ENCODE peak calls at places on chromosomes 11 and 22, in four cellular contexts. D, F, Z and R are unnamed samples.

GRCh38 chr22:47407626-47408025 is 645.2 kb downstream of the TBC1D22A start:
- DNase-seq in D (no peak), F (no peak), Z (no peak), R (no peak)

GRCh38 chr11:32597914-32598313 is 14.3 kb downstream of the EIF3M start:
- DNase-seq in Z (no peak), F (no peak), D (no peak), R (no peak)

GRCh38 chr11:6320411-6321207 is at the start of gene CAVIN3:
- DNase-seq in Z (no peak), D (peak; percentile 94), F (peak; percentile 85), R (peak; percentile 89)

GRCh38 chr11:75668508-75669297 is at the start of gene MAP6:
- DNase-seq in F (no peak), D (peak; percentile 67), Z (no peak), R (peak; percentile 53)

GRCh38 chr22:40216041-40216756 is 38.5 kb downstream of the TNRC6B start:
- DNase-seq in Z (no peak), F (no peak), D (no peak), R (no peak)

GRCh38 chr11:111604392-111605009 is 2.3 kb downstream of the SIK2 start:
- DNase-seq in F (peak; percentile 45), D (no peak), Z (no peak), R (peak; percentile 51)

GRCh38 chr22:38230108-38230825 is 28.5 kb downstream of the MAFF start:
- DNase-seq in F (no peak), Z (peak; percentile 44), D (no peak), R (peak; percentile 90)

GRCh38 chr11:34328632-34328910 is 29.2 kb downstream of the ABTB2 start:
- DNase-seq in F (no peak), Z (no peak), D (no peak), R (no peak)

GRCh38 chr11:10655931-10656576 is 37.5 kb downstream of the IRAG1 start:
- DNase-seq in F (no peak), Z (no peak), D (no peak), R (no peak)

GRCh38 chr22:27718186-27719032 is 83.1 kb downstream of the MN1 start:
- DNase-seq in F (peak; percentile 98), Z (peak; percentile 84), D (peak; percentile 79), R (peak; percentile 98)

GRCh38 chr11:61737636-61738386 is 14.6 kb upstream of the MYRF start:
- DNase-seq in F (no peak), D (no peak), Z (no peak), R (no peak)

GRCh38 chr11:18844753-18845367 is 53.3 kb upstream of the PTPN5 start:
- DNase-seq in Z (peak; percentile 12), D (no peak), F (peak; percentile 33), R (peak; percentile 60)

GRCh38 chr22:32199341-32199740 is 5.5 kb downstream of the RFPL2 start:
- DNase-seq in D (no peak), F (no peak), Z (no peak), R (no peak)

GRCh38 chr11:40403321-40403720 is 1056.1 kb downstream of the LRRC4C start:
- DNase-seq in Z (no peak), F (peak; percentile 23), D (no peak), R (peak; percentile 1)

GRCh38 chr11:1082346-1082727 is 7.7 kb downstream of the MUC2 start:
- DNase-seq in F (no peak), Z (no peak), D (peak; percentile 65), R (no peak)

GRCh38 chr11:100671471-100671870 is 15.6 kb upstream of the ARHGAP42 start:
- DNase-seq in F (peak; percentile 44), D (no peak), Z (no peak), R (no peak)

GRCh38 chr11:1870721-1871466 is 18.0 kb downstream of the LSP1 start:
- DNase-seq in F (no peak), D (peak; percentile 75), Z (no peak), R (no peak)

GRCh38 chr22:30290679-30291333 is 1.5 kb upstream of the CASTOR1 start:
- DNase-seq in Z (no peak), D (peak; percentile 91), F (peak; percentile 48), R (peak; percentile 73)

GRCh38 chr22:47190957-47191323 is 428.5 kb downstream of the TBC1D22A start:
- DNase-seq in F (no peak), D (no peak), Z (no peak), R (no peak)

GRCh38 chr11:10503217-10503616 is 37.8 kb downstream of the RNF141 start:
- DNase-seq in F (no peak), D (no peak), Z (no peak), R (no peak)

GRCh38 chr11:85725510-85726258 is 39.7 kb upstream of the CCDC89 start:
- DNase-seq in Z (peak; percentile 90), D (no peak), F (peak; percentile 97), R (peak; percentile 83)

GRCh38 chr11:74694136-74694535 is 37.1 kb downstream of the CHRDL2 start:
- DNase-seq in F (peak; percentile 43), D (no peak), Z (no peak), R (no peak)

GRCh38 chr11:20360650-20361049 is 2.9 kb upstream of the HTATIP2 start:
- DNase-seq in F (peak; percentile 55), D (no peak), Z (no peak), R (no peak)

GRCh38 chr22:22520667-22521602 is 865 bp upstream of the ZNF280A start:
- DNase-seq in D (no peak), F (peak; percentile 19), Z (no peak), R (no peak)

GRCh38 chr11:9606799-9607510 is 33.5 kb downstream of the WEE1 start:
- DNase-seq in D (no peak), Z (no peak), F (no peak), R (no peak)

GRCh38 chr11:102751673-102752072 is 26.9 kb upstream of the MMP8 start:
- DNase-seq in D (no peak), Z (no peak), F (no peak), R (no peak)

GRCh38 chr22:22452996-22453686 is 55.4 kb downstream of the ZNF280B start:
- DNase-seq in D (no peak), F (no peak), Z (no peak), R (no peak)

GRCh38 chr11:75656044-75656726 is 12.7 kb downstream of the MAP6 start:
- DNase-seq in F (peak; percentile 4), D (no peak), Z (no peak), R (peak; percentile 11)

GRCh38 chr11:36426226-36426848 is 83.7 kb downstream of the TRAF6 start:
- DNase-seq in Z (no peak), F (no peak), D (no peak), R (no peak)

GRCh38 chr11:63920126-63920869 is 3.3 kb upstream of the RCOR2 start:
- DNase-seq in Z (no peak), F (no peak), D (peak; percentile 92), R (no peak)
- H3K4me3 ChIP-seq in Z (no peak overlapping the region), F (no peak overlapping the region), D (no peak overlapping the region), R (no peak overlapping the region)

GRCh38 chr11:48122246-48122645 is 94.4 kb upstream of the OR4B1 start:
- DNase-seq in D (no peak), Z (no peak), F (no peak), R (no peak)

GRCh38 chr11:48114740-48115139 is 101.9 kb upstream of the OR4B1 start:
- DNase-seq in D (no peak), Z (no peak), F (no peak), R (no peak)

GRCh38 chr11:48116437-48116836 is 100.2 kb upstream of the OR4B1 start:
- DNase-seq in D (no peak), Z (no peak), F (no peak), R (peak; percentile 59)

GRCh38 chr11:48111941-48112340 is 104.7 kb upstream of the OR4B1 start:
- DNase-seq in F (no peak), D (no peak), Z (no peak), R (no peak)

DNA sequence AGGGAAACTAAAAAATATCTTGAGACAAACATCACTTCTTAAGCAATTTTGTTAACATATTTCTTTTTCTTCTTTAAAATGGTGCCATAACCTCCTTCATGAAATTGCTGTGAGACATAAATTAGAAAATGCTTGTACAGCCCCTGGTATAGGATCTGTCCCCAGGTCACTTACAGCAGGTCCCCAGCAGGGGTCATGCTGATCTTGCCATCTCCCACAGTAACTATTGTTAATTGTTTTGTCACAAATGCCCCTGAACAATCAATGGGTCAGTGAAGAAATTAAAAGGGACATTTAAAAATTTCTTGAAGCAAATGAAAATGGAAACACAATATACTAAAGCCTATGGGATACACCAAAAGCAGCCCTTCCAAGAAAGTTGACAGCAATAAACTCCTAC is 99.8 kb upstream of the OR4B1 start:
- DNase-seq in Z (no peak), D (no peak), F (no peak), R (peak; percentile 31)
- TF ChIP-seq CTCF in Z (peak; percentile 48), D (peak; percentile 36), F (peak; percentile 15), R (peak; percentile 52)

DNA sequence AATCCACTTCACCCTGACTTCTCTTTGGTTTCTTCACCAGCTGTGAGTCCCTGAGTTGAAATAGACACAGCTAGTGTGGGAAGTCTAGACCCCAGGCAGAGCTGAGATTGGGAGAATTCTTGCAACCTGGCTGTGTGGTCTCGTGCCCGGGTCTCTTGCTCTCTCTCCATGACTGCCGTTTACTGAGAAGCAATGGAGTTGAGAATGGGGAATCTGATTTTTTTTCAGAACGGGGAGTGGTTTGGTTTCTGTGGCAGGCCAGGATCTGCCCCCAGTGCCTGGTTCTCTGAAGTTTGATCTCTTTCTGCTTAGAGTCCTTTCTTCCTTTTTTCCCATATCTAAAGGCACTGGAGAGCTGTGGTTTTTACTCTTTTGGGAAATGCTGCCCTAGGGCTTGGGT is 1.5 kb downstream of the SIDT2 start:
- DNase-seq in D (no peak), F (no peak), Z (no peak), R (no peak)
- H3K4me3 ChIP-seq in D (peak overlapping the region; percentile 75), F (peak overlapping the region; percentile 87), Z (peak overlapping the region; percentile 68), R (peak overlapping the region; percentile 74)

DNA sequence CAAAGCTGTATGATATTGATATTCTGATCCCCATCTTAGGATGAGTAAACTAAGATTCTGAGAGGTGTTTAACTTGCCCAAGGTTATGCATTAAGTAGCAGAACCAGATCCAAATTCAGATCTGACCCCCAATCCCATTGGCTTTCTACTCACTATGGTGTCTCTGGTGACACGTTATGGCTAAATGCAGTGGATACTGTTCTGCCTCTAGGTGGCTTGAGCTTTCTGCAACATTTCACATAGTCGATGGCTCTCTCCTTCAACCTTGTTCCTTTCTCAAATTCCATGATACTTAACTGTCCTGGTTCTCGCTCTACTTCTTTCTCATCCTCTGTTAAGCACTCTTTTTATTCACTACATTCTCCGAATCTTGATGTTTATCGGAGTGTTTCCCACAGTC is 9.4 kb downstream of the C11orf97 start:
- DNase-seq in D (no peak), Z (no peak), F (no peak), R (peak; percentile 24)
- TF ChIP-seq CTCF in D (no peak), Z (peak; percentile 51), F (peak; percentile 46), R (peak; percentile 53)

GRCh38 chr11:96045622-96046456 is 121.9 kb upstream of the MTMR2 start:
- DNase-seq in F (peak; percentile 63), D (no peak), Z (peak; percentile 61), R (peak; percentile 21)
- H3K4me3 ChIP-seq in F (no peak overlapping the region), D (no peak overlapping the region), Z (no peak overlapping the region), R (no peak overlapping the region)